ENCODE peak calls at places on chromosomes 5 and 9, in eight cellular contexts. L is left lung, I is mucosa of gallbladder, O is uterus, D is cardiac muscle cell, H is GM04504, V is NCI-H1417, C is NCI-H748 treated with DMSO at 0.1 percent for 48 hours. G is an unnamed sample.
A peak's percentile ranks its signal among the peaks of the same experiment; 100 is the strongest.

GRCh38 chr5:150412319-150413175 is at the start of gene CD74:
- DNase-seq in L (peak; percentile 91), I (peak; percentile 88), O (peak; percentile 75), D (peak; percentile 76), H (no peak), V (no peak), C (no peak), G (peak; percentile 86)

GRCh38 chr9:110691002-110691549 is 22.5 kb downstream of the MUSK start:
- DNase-seq in L (no peak), I (no peak), O (no peak), D (no peak), H (no peak), V (no peak), C (no peak), G (no peak)

GRCh38 chr9:22084336-22085035 is 75.4 kb upstream of the CDKN2B start:
- DNase-seq in L (no peak), I (no peak), O (no peak), D (no peak), H (peak; percentile 76), V (no peak), C (no peak), G (no peak)

GRCh38 chr5:160045004-160045403 is 36.1 kb downstream of the TTC1 start:
- DNase-seq in L (no peak), I (no peak), O (no peak), D (no peak), H (no peak), V (no peak), C (no peak), G (no peak)

GRCh38 chr9:19149230-19149629 is 21.9 kb upstream of the PLIN2 start:
- DNase-seq in L (no peak), I (no peak), O (no peak), D (no peak), H (peak; percentile 35), V (no peak), C (no peak), G (no peak)

GRCh38 chr9:113219972-113220371 is 1.1 kb downstream of the FKBP15 start:
- DNase-seq in L (no peak), I (no peak), O (no peak), D (no peak), H (peak; percentile 64), V (no peak), C (no peak), G (no peak)

GRCh38 chr5:32274548-32275420 is 38.0 kb downstream of the MTMR12 start:
- DNase-seq in L (no peak), I (no peak), O (no peak), D (no peak), H (no peak), V (no peak), C (no peak), G (no peak)

GRCh38 chr5:160333726-160334125 is 21.4 kb upstream of the CCNJL start:
- DNase-seq in L (no peak), I (no peak), O (no peak), D (no peak), H (peak; percentile 23), V (no peak), C (no peak), G (no peak)

GRCh38 chr9:123851851-123852250 is 78.1 kb downstream of the DENND1A start:
- DNase-seq in L (no peak), I (no peak), O (no peak), D (no peak), H (no peak), V (no peak), C (no peak), G (no peak)

GRCh38 chr5:178331491-178331981 is 98.9 kb upstream of the PHYKPL start:
- DNase-seq in L (no peak), I (peak; percentile 39), O (no peak), D (no peak), H (no peak), V (no peak), C (no peak), G (peak; percentile 86)

GRCh38 chr5:179607449-179607931 is 16.0 kb downstream of the HNRNPH1 start:
- DNase-seq in L (no peak), I (no peak), O (no peak), D (no peak), H (no peak), V (no peak), C (no peak), G (peak; percentile 42)

G was measured in prostate gland.